ENCODE peak calls at places on chromosomes 12 and 14, in eight cellular contexts. One of them, this sample, is unnamed.

GRCh38 chr12:10097521-10097920 is 1.3 kb downstream of the CLEC1A start:
- DNase-seq in pancreas: no peak
- DNase-seq in AG10803: peak
- DNase-seq in Karpas-422: no peak
- DNase-seq in A549: no peak
- DNase-seq in H1: no peak
- DNase-seq in esophagus squamous epithelium: no peak
- DNase-seq in neuronal stem cell: no peak
- DNase-seq in this sample: no peak

GRCh38 chr12:129902371-129903091 is 1.3 kb downstream of the TMEM132D start:
- DNase-seq in A549: no peak
- DNase-seq in neuronal stem cell: no peak
- DNase-seq in AG10803: no peak
- DNase-seq in Karpas-422: no peak
- DNase-seq in esophagus squamous epithelium: no peak
- DNase-seq in H1: peak
- DNase-seq in pancreas: no peak
- DNase-seq in this sample: no peak

GRCh38 chr12:103680591-103681065 is 93.6 kb downstream of the STAB2 start:
- DNase-seq in H1: no peak
- DNase-seq in AG10803: no peak
- DNase-seq in neuronal stem cell: no peak
- DNase-seq in esophagus squamous epithelium: no peak
- DNase-seq in Karpas-422: no peak
- DNase-seq in pancreas: no peak
- DNase-seq in A549: no peak
- DNase-seq in this sample: no peak

GRCh38 chr12:4628406-4628805 is 20.4 kb downstream of the AKAP3 start:
- DNase-seq in neuronal stem cell: no peak
- DNase-seq in Karpas-422: no peak
- DNase-seq in esophagus squamous epithelium: no peak
- DNase-seq in A549: no peak
- DNase-seq in pancreas: no peak
- DNase-seq in H1: no peak
- DNase-seq in AG10803: no peak
- DNase-seq in this sample: no peak

GRCh38 chr14:99522934-99523660 is 41.9 kb downstream of the CCNK start:
- DNase-seq in pancreas: no peak
- DNase-seq in AG10803: no peak
- DNase-seq in esophagus squamous epithelium: no peak
- DNase-seq in Karpas-422: no peak
- DNase-seq in neuronal stem cell: peak
- DNase-seq in A549: no peak
- DNase-seq in H1: no peak
- DNase-seq in this sample: no peak

GRCh38 chr12:65817866-65818265 is 6.4 kb upstream of the HMGA2 start:
- DNase-seq in Karpas-422: no peak
- DNase-seq in neuronal stem cell: no peak
- DNase-seq in A549: no peak
- DNase-seq in pancreas: no peak
- DNase-seq in AG10803: no peak
- DNase-seq in H1: no peak
- DNase-seq in esophagus squamous epithelium: no peak
- DNase-seq in this sample: no peak

GRCh38 chr14:23009483-23009938 is 432 bp downstream of the C14orf93 start:
- DNase-seq in neuronal stem cell: no peak
- DNase-seq in esophagus squamous epithelium: no peak
- DNase-seq in AG10803: no peak
- DNase-seq in A549: no peak
- DNase-seq in H1: no peak
- DNase-seq in Karpas-422: peak
- DNase-seq in pancreas: no peak
- DNase-seq in this sample: peak

GRCh38 chr12:3275171-3276041 is 198.2 kb downstream of the TSPAN9 start:
- DNase-seq in Karpas-422: peak
- DNase-seq in pancreas: peak
- DNase-seq in H1: peak
- DNase-seq in A549: peak
- DNase-seq in esophagus squamous epithelium: no peak
- DNase-seq in neuronal stem cell: peak
- DNase-seq in AG10803: peak
- DNase-seq in this sample: peak

GRCh38 chr12:51004504-51004903 is 21.7 kb downstream of the SLC11A2 start:
- DNase-seq in AG10803: no peak
- DNase-seq in Karpas-422: no peak
- DNase-seq in A549: no peak
- DNase-seq in pancreas: no peak
- DNase-seq in H1: no peak
- DNase-seq in esophagus squamous epithelium: no peak
- DNase-seq in neuronal stem cell: no peak
- DNase-seq in this sample: no peak

GRCh38 chr14:64391986-64392385 is 3.8 kb downstream of the MTHFD1 start:
- DNase-seq in H1: no peak
- DNase-seq in neuronal stem cell: no peak
- DNase-seq in A549: no peak
- DNase-seq in esophagus squamous epithelium: no peak
- DNase-seq in AG10803: no peak
- DNase-seq in Karpas-422: no peak
- DNase-seq in pancreas: no peak
- DNase-seq in this sample: peak
- H3K4me3 ChIP-seq in H1: peak
- H3K4me3 ChIP-seq in neuronal stem cell: no peak
- H3K4me3 ChIP-seq in A549: no peak
- H3K4me3 ChIP-seq in esophagus squamous epithelium: no peak
- H3K4me3 ChIP-seq in AG10803: no peak
- H3K4me3 ChIP-seq in Karpas-422: no peak
- H3K4me3 ChIP-seq in pancreas: no peak
- H3K4me3 ChIP-seq in this sample: no peak

DNA sequence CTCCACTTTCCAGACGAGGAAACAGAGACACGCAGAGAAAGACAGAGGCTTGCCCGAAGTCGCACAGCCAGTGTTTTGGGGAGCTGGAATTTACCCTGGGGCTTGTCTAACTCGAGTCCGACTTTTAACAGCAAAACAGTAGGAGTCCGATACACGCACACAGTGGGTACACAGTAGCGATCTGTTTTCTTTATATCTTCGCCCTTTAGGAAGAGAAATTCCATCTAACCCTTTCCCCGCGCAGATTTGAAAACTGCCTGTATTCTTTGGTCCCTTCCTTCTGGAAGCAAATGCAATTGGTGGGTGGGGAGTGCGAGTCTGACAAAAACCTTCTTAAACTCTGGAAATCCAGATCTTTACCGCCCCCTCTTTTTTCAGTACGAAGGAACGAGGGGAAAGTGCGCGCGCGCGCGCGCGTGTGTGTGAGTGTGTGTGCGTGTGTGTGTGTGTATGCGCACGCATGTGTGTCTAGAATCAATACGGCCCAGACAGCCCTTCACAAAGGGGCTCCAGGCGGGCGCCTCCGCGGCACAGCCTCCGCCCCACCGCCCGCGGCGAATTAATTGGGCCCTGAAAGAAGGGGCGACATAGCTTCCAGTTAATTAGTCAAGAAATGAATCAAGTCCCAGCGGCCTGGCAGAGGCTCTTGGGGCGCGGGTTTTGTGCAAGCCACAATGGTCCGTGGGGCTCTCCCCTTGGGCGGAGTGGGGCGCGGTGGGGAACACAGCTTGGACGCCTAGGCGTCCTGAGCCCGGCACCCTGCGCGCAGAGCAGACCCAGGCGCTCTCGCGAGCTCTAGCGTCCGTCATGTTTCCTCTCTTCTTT is 14.0 kb upstream of the TBX3 start:
- DNase-seq in neuronal stem cell: peak
- DNase-seq in AG10803: peak
- DNase-seq in H1: peak
- DNase-seq in Karpas-422: no peak
- DNase-seq in A549: no peak
- DNase-seq in pancreas: no peak
- DNase-seq in esophagus squamous epithelium: no peak
- DNase-seq in this sample: no peak
- H3K4me3 ChIP-seq in neuronal stem cell: no peak
- H3K4me3 ChIP-seq in AG10803: peak
- H3K4me3 ChIP-seq in H1: peak
- H3K4me3 ChIP-seq in Karpas-422: no peak
- H3K4me3 ChIP-seq in A549: no peak
- H3K4me3 ChIP-seq in pancreas: no peak
- H3K4me3 ChIP-seq in esophagus squamous epithelium: peak
- H3K4me3 ChIP-seq in this sample: no peak

GRCh38 chr14:93231129-93231979 is 24.3 kb downstream of the UBR7 start:
- DNase-seq in pancreas: no peak
- DNase-seq in A549: peak
- DNase-seq in neuronal stem cell: no peak
- DNase-seq in Karpas-422: no peak
- DNase-seq in esophagus squamous epithelium: no peak
- DNase-seq in AG10803: peak
- DNase-seq in H1: no peak
- DNase-seq in this sample: no peak
- H3K4me3 ChIP-seq in pancreas: peak
- H3K4me3 ChIP-seq in A549: peak
- H3K4me3 ChIP-seq in neuronal stem cell: no peak
- H3K4me3 ChIP-seq in Karpas-422: no peak
- H3K4me3 ChIP-seq in esophagus squamous epithelium: peak
- H3K4me3 ChIP-seq in AG10803: peak
- H3K4me3 ChIP-seq in H1: no peak
- H3K4me3 ChIP-seq in this sample: no peak

GRCh38 chr12:107748472-107748871 is 12.5 kb downstream of the PRDM4 start:
- DNase-seq in AG10803: peak
- DNase-seq in A549: no peak
- DNase-seq in H1: no peak
- DNase-seq in pancreas: no peak
- DNase-seq in neuronal stem cell: no peak
- DNase-seq in esophagus squamous epithelium: no peak
- DNase-seq in Karpas-422: no peak
- DNase-seq in this sample: no peak
- H3K4me3 ChIP-seq in AG10803: peak
- H3K4me3 ChIP-seq in A549: no peak
- H3K4me3 ChIP-seq in H1: no peak
- H3K4me3 ChIP-seq in pancreas: no peak
- H3K4me3 ChIP-seq in neuronal stem cell: no peak
- H3K4me3 ChIP-seq in esophagus squamous epithelium: no peak
- H3K4me3 ChIP-seq in Karpas-422: no peak
- H3K4me3 ChIP-seq in this sample: no peak

GRCh38 chr12:11166300-11166699 is 4.7 kb upstream of the SMIM10L1 start:
- DNase-seq in AG10803: no peak
- DNase-seq in H1: no peak
- DNase-seq in neuronal stem cell: no peak
- DNase-seq in A549: no peak
- DNase-seq in esophagus squamous epithelium: no peak
- DNase-seq in Karpas-422: no peak
- DNase-seq in pancreas: no peak
- DNase-seq in this sample: no peak

GRCh38 chr12:11158885-11159444 is 12.0 kb upstream of the SMIM10L1 start:
- DNase-seq in A549: no peak
- DNase-seq in Karpas-422: no peak
- DNase-seq in AG10803: no peak
- DNase-seq in H1: no peak
- DNase-seq in esophagus squamous epithelium: no peak
- DNase-seq in pancreas: no peak
- DNase-seq in neuronal stem cell: no peak
- DNase-seq in this sample: no peak

GRCh38 chr12:11164384-11164783 is 6.6 kb upstream of the SMIM10L1 start:
- DNase-seq in esophagus squamous epithelium: no peak
- DNase-seq in AG10803: no peak
- DNase-seq in neuronal stem cell: no peak
- DNase-seq in A549: no peak
- DNase-seq in Karpas-422: no peak
- DNase-seq in pancreas: no peak
- DNase-seq in H1: no peak
- DNase-seq in this sample: no peak

DNA sequence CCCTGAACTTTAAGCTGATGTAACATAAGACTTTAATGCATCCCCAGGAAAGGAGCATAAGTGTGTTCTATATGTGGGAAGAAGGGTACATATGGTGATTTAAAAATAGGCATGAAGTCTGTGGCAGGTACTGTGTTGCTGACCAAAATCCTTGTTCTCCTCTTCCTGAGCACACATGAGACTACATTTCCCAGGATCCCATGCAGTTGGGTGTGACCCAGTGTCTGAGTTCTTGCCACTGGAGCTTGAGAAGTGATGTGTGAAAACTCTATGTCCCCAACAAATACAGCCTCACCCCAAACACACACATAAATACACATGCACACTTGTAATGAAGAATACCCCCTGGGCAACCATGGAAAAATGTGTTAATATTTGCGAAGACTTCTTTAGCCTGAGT is 8.5 kb upstream of the SMIM10L1 start:
- DNase-seq in Karpas-422: no peak
- DNase-seq in AG10803: no peak
- DNase-seq in pancreas: no peak
- DNase-seq in A549: no peak
- DNase-seq in esophagus squamous epithelium: no peak
- DNase-seq in H1: no peak
- DNase-seq in neuronal stem cell: no peak
- DNase-seq in this sample: no peak
- H3K4me3 ChIP-seq in Karpas-422: no peak
- H3K4me3 ChIP-seq in AG10803: no peak
- H3K4me3 ChIP-seq in pancreas: no peak
- H3K4me3 ChIP-seq in A549: no peak
- H3K4me3 ChIP-seq in esophagus squamous epithelium: no peak
- H3K4me3 ChIP-seq in H1: no peak
- H3K4me3 ChIP-seq in neuronal stem cell: no peak
- H3K4me3 ChIP-seq in this sample: no peak

DNA sequence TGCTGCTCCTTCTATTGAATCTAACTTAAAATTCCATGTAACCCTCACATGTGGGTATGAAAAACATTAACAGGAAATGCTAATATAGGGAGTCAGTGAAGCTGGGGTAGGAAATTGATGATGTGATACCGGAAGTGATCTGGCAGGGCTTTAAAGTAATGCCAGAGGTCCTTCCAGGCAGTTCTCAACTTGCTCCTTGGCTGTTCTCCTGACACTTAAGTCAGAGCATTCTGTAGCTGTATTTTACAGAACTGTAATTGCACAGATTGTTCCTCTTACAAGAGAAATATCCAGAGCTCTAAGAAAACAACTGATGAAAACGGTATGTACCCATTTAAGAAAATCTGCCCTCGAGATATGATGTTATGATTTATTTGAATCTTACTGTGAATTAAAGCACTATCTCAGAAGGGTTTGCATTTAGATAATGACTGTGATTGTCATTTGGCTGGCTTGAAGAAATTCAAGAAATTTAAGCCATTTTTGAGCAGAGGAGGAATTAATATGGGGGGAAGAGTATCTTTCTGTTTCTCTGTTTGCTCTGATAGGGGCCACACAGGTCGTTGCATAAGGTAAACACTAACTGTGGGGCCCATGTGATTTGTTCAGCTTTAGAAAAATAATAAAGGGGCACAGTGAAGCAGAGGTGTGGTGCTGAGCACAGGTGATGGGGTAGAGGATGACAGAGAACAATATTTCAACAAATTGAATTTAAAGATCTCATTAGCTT is 88.4 kb downstream of the BBS10 start:
- DNase-seq in AG10803: peak
- DNase-seq in neuronal stem cell: no peak
- DNase-seq in A549: no peak
- DNase-seq in esophagus squamous epithelium: no peak
- DNase-seq in pancreas: no peak
- DNase-seq in H1: no peak
- DNase-seq in Karpas-422: no peak
- DNase-seq in this sample: no peak
- H3K4me3 ChIP-seq in AG10803: no peak
- H3K4me3 ChIP-seq in neuronal stem cell: no peak
- H3K4me3 ChIP-seq in A549: no peak
- H3K4me3 ChIP-seq in esophagus squamous epithelium: no peak
- H3K4me3 ChIP-seq in pancreas: no peak
- H3K4me3 ChIP-seq in H1: no peak
- H3K4me3 ChIP-seq in Karpas-422: no peak
- H3K4me3 ChIP-seq in this sample: no peak

GRCh38 chr12:26830358-26830757 is 2.6 kb downstream of the ITPR2 start:
- DNase-seq in H1: no peak
- DNase-seq in Karpas-422: no peak
- DNase-seq in pancreas: no peak
- DNase-seq in AG10803: no peak
- DNase-seq in esophagus squamous epithelium: no peak
- DNase-seq in A549: no peak
- DNase-seq in neuronal stem cell: no peak
- DNase-seq in this sample: no peak
- H3K4me3 ChIP-seq in H1: peak
- H3K4me3 ChIP-seq in Karpas-422: peak
- H3K4me3 ChIP-seq in pancreas: peak
- H3K4me3 ChIP-seq in AG10803: no peak
- H3K4me3 ChIP-seq in esophagus squamous epithelium: peak
- H3K4me3 ChIP-seq in A549: no peak
- H3K4me3 ChIP-seq in neuronal stem cell: no peak
- H3K4me3 ChIP-seq in this sample: no peak